ENCODE peak calls at places on chromosomes 11 and 22, in seven cellular contexts. Z is activated CD4-positive, alpha-beta T cell treated with anti-CD3 and anti-CD28 coated beads for 4 hours; Y is body of pancreas; V is kidney; I is fibroblast of pulmonary artery; A is activated gamma-delta T cell; Q is anterior cingulate cortex. X is an unnamed sample.

GRCh38 chr11:128802358-128802981 is 64.6 kb downstream of the KCNJ1 start:
- DNase-seq in Z (no peak), Y (peak), V (no peak), I (peak), A (no peak), Q (no peak), X (no peak)

GRCh38 chr11:119729581-119730346 is 764 bp upstream of the NECTIN1 start:
- DNase-seq in Z (no peak), Y (peak), V (peak), I (peak), A (no peak), Q (peak), X (peak)

GRCh38 chr11:1565904-1566247 is 6.2 kb downstream of the DUSP8 start:
- DNase-seq in Z (no peak), Y (no peak), V (no peak), I (no peak), A (no peak), Q (no peak), X (no peak)

GRCh38 chr22:44746061-44746789 is 6.2 kb upstream of the ARHGAP8 start:
- DNase-seq in Z (no peak), Y (no peak), V (no peak), I (no peak), A (no peak), Q (no peak), X (no peak)

GRCh38 chr11:70568504-70569172 is 170.3 kb downstream of the CTTN start:
- DNase-seq in Z (no peak), Y (no peak), V (peak), I (peak), A (no peak), Q (no peak), X (peak)

GRCh38 chr11:62147545-62147944 is 23.7 kb downstream of the INCENP start:
- DNase-seq in Z (no peak), Y (no peak), V (no peak), I (no peak), A (no peak), Q (no peak), X (peak)

GRCh38 chr11:93169950-93170561 is 27.7 kb downstream of the SLC36A4 start:
- DNase-seq in Z (no peak), Y (no peak), V (no peak), I (peak), A (no peak), Q (no peak), X (no peak)

GRCh38 chr11:76140912-76141574 is 65.3 kb downstream of the WNT11 start:
- DNase-seq in Z (no peak), Y (no peak), V (no peak), I (no peak), A (no peak), Q (no peak), X (peak)

GRCh38 chr11:34790620-34791019 is 125.6 kb downstream of the APIP start:
- DNase-seq in Z (no peak), Y (no peak), V (no peak), I (no peak), A (no peak), Q (no peak), X (no peak)

GRCh38 chr11:35525501-35526175 is at the start of gene PAMR1:
- DNase-seq in Z (no peak), Y (peak), V (peak), I (peak), A (no peak), Q (no peak), X (peak)

GRCh38 chr11:59221438-59221837 is 8.7 kb upstream of the MPEG1 start:
- DNase-seq in Z (no peak), Y (no peak), V (no peak), I (peak), A (no peak), Q (no peak), X (no peak)

GRCh38 chr11:35174666-35175065 is 35.7 kb downstream of the CD44 start:
- DNase-seq in Z (no peak), Y (no peak), V (no peak), I (peak), A (no peak), Q (no peak), X (no peak)

GRCh38 chr11:15006139-15006759 is 34.1 kb upstream of the CALCA start:
- DNase-seq in Z (no peak), Y (no peak), V (no peak), I (peak), A (no peak), Q (no peak), X (no peak)

GRCh38 chr11:48307760-48308386 is 1.9 kb downstream of the OR4S1 start:
- DNase-seq in Z (peak), Y (peak), V (no peak), I (peak), A (no peak), Q (peak), X (peak)

GRCh38 chr22:27456696-27457503 is 344.7 kb downstream of the MN1 start:
- DNase-seq in Z (no peak), Y (no peak), V (peak), I (peak), A (no peak), Q (no peak), X (no peak)

GRCh38 chr22:41966607-41967240 is 2.5 kb upstream of the SEPTIN3 start:
- DNase-seq in Z (peak), Y (no peak), V (no peak), I (peak), A (no peak), Q (no peak), X (peak)

GRCh38 chr11:124867700-124868099 is 2.5 kb downstream of the ROBO3 start:
- DNase-seq in Z (no peak), Y (no peak), V (peak), I (peak), A (no peak), Q (no peak), X (no peak)

GRCh38 chr11:29260939-29261705 is 755.7 kb downstream of the KCNA4 start:
- DNase-seq in Z (no peak), Y (no peak), V (no peak), I (peak), A (no peak), Q (no peak), X (no peak)

GRCh38 chr11:65316979-65317786 is 2.5 kb downstream of the CDC42EP2 start:
- DNase-seq in Z (no peak), Y (peak), V (peak), I (peak), A (no peak), Q (no peak), X (no peak)

GRCh38 chr11:86798988-86799387 is 1.4 kb upstream of the PRSS23 start:
- DNase-seq in Z (no peak), Y (no peak), V (no peak), I (peak), A (no peak), Q (no peak), X (no peak)

GRCh38 chr22:44186737-44187136 is 6.0 kb downstream of the PARVG start:
- DNase-seq in Z (no peak), Y (no peak), V (peak), I (no peak), A (no peak), Q (no peak), X (no peak)

GRCh38 chr11:74479340-74480123 is 12.2 kb upstream of the KCNE3 start:
- DNase-seq in Z (no peak), Y (no peak), V (no peak), I (no peak), A (no peak), Q (no peak), X (no peak)

GRCh38 chr22:44325718-44326548 is 13.2 kb upstream of the SHISAL1 start:
- DNase-seq in Z (no peak), Y (no peak), V (no peak), I (peak), A (no peak), Q (no peak), X (no peak)

GRCh38 chr11:131165036-131165435 is 205.4 kb upstream of the NTM start:
- DNase-seq in Z (no peak), Y (no peak), V (no peak), I (no peak), A (no peak), Q (no peak), X (no peak)

GRCh38 chr11:70584786-70585545 is 186.6 kb downstream of the CTTN start:
- DNase-seq in Z (no peak), Y (no peak), V (peak), I (no peak), A (no peak), Q (no peak), X (no peak)

GRCh38 chr11:13042873-13043338 is 33.8 kb downstream of the RASSF10 start:
- DNase-seq in Z (no peak), Y (no peak), V (no peak), I (no peak), A (no peak), Q (no peak), X (no peak)

GRCh38 chr11:1928891-1929541 is 9.5 kb downstream of the TNNT3 start:
- DNase-seq in Z (no peak), Y (no peak), V (peak), I (no peak), A (no peak), Q (no peak), X (no peak)

GRCh38 chr11:40882301-40882700 is 577.2 kb downstream of the LRRC4C start:
- DNase-seq in Z (no peak), Y (no peak), V (no peak), I (no peak), A (no peak), Q (no peak), X (no peak)

GRCh38 chr22:20616451-20617043 is 109.1 kb downstream of the MED15 start:
- DNase-seq in Z (no peak), Y (no peak), V (no peak), I (no peak), A (no peak), Q (no peak), X (no peak)

GRCh38 chr11:75916882-75917281 is 101.9 kb downstream of the UVRAG start:
- DNase-seq in Z (no peak), Y (no peak), V (no peak), I (no peak), A (no peak), Q (no peak), X (no peak)

GRCh38 chr11:1467270-1467669 is 19.3 kb downstream of the MOB2 start:
- DNase-seq in Z (no peak), Y (no peak), V (no peak), I (no peak), A (no peak), Q (no peak), X (no peak)

GRCh38 chr11:765025-765801 is 12.1 kb downstream of the GATD1 start:
- DNase-seq in Z (peak), Y (peak), V (peak), I (peak), A (no peak), Q (no peak), X (peak)

GRCh38 chr11:129992161-129992944 is 10.3 kb downstream of the PRDM10 start:
- DNase-seq in Z (peak), Y (peak), V (peak), I (peak), A (no peak), Q (no peak), X (no peak)

GRCh38 chr11:111310723-111311122 is 12.4 kb downstream of the POU2AF3 start:
- DNase-seq in Z (no peak), Y (no peak), V (no peak), I (no peak), A (no peak), Q (no peak), X (no peak)

GRCh38 chr11:64990222-64990918 is 6.4 kb downstream of the BATF2 start:
- DNase-seq in Z (no peak), Y (no peak), V (peak), I (peak), A (no peak), Q (no peak), X (no peak)

GRCh38 chr11:130675456-130675855 is 227.0 kb downstream of the ADAMTS15 start:
- DNase-seq in Z (no peak), Y (no peak), V (peak), I (peak), A (no peak), Q (no peak), X (no peak)

GRCh38 chr22:46087816-46088277 is 62.5 kb upstream of the PPARA start:
- DNase-seq in Z (no peak), Y (peak), V (peak), I (peak), A (no peak), Q (no peak), X (peak)

GRCh38 chr11:96023311-96023710 is 99.4 kb upstream of the MTMR2 start:
- DNase-seq in Z (no peak), Y (no peak), V (no peak), I (no peak), A (no peak), Q (no peak), X (no peak)

GRCh38 chr11:59778122-59778521 is 22.9 kb downstream of the STX3 start:
- DNase-seq in Z (no peak), Y (no peak), V (no peak), I (no peak), A (no peak), Q (no peak), X (no peak)

X was measured in head of caudate nucleus.